ENCODE peak calls at places on chromosomes 6 and 20, in six cellular contexts. One of them, this sample, is unnamed.

GRCh38 chr6:129393659-129394058 is 316.3 kb downstream of the ARHGAP18 start:
- DNase-seq in BE2C: no peak
- DNase-seq in CD4-positive, alpha-beta T cell: no peak
- DNase-seq in adrenal gland: no peak
- DNase-seq in omental fat pad: no peak
- DNase-seq in CD8-positive, alpha-beta T cell: no peak
- DNase-seq in this sample: no peak

GRCh38 chr6:134282816-134283215 is 35.1 kb downstream of the SGK1 start:
- DNase-seq in CD8-positive, alpha-beta T cell: no peak
- DNase-seq in BE2C: no peak
- DNase-seq in CD4-positive, alpha-beta T cell: no peak
- DNase-seq in adrenal gland: no peak
- DNase-seq in omental fat pad: no peak
- DNase-seq in this sample: no peak

GRCh38 chr20:5705827-5706226 is 44.4 kb upstream of the SHLD1 start:
- DNase-seq in adrenal gland: no peak
- DNase-seq in CD8-positive, alpha-beta T cell: no peak
- DNase-seq in omental fat pad: no peak
- DNase-seq in BE2C: no peak
- DNase-seq in CD4-positive, alpha-beta T cell: no peak
- DNase-seq in this sample: no peak

GRCh38 chr20:10935658-10936057 is 261.9 kb upstream of the JAG1 start:
- DNase-seq in omental fat pad: no peak
- DNase-seq in BE2C: no peak
- DNase-seq in CD8-positive, alpha-beta T cell: no peak
- DNase-seq in CD4-positive, alpha-beta T cell: no peak
- DNase-seq in adrenal gland: no peak
- DNase-seq in this sample: no peak

GRCh38 chr6:31659649-31660223 is 842 bp downstream of the C6orf47 start:
- DNase-seq in CD8-positive, alpha-beta T cell: no peak
- DNase-seq in CD4-positive, alpha-beta T cell: no peak
- DNase-seq in omental fat pad: no peak
- DNase-seq in BE2C: no peak
- DNase-seq in adrenal gland: no peak
- DNase-seq in this sample: peak; percentile 41

GRCh38 chr6:99606670-99607415 is at the start of gene PRDM13:
- DNase-seq in BE2C: no peak
- DNase-seq in CD4-positive, alpha-beta T cell: no peak
- DNase-seq in omental fat pad: no peak
- DNase-seq in adrenal gland: no peak
- DNase-seq in CD8-positive, alpha-beta T cell: no peak
- DNase-seq in this sample: no peak

GRCh38 chr6:96626749-96627353 is 63.9 kb downstream of the FHL5 start:
- DNase-seq in CD8-positive, alpha-beta T cell: no peak
- DNase-seq in omental fat pad: no peak
- DNase-seq in BE2C: no peak
- DNase-seq in CD4-positive, alpha-beta T cell: no peak
- DNase-seq in adrenal gland: no peak
- DNase-seq in this sample: peak; percentile 36

GRCh38 chr6:166774770-166775169 is 147.7 kb upstream of the RPS6KA2 start:
- DNase-seq in BE2C: no peak
- DNase-seq in omental fat pad: no peak
- DNase-seq in adrenal gland: no peak
- DNase-seq in CD8-positive, alpha-beta T cell: no peak
- DNase-seq in CD4-positive, alpha-beta T cell: no peak
- DNase-seq in this sample: no peak

GRCh38 chr6:168195712-168196111 is 116.7 kb upstream of the FRMD1 start:
- DNase-seq in CD8-positive, alpha-beta T cell: no peak
- DNase-seq in omental fat pad: no peak
- DNase-seq in CD4-positive, alpha-beta T cell: no peak
- DNase-seq in BE2C: no peak
- DNase-seq in adrenal gland: peak; percentile 2
- DNase-seq in this sample: no peak

GRCh38 chr20:840858-841567 is 7.5 kb downstream of the FAM110A start:
- DNase-seq in CD8-positive, alpha-beta T cell: no peak
- DNase-seq in BE2C: no peak
- DNase-seq in CD4-positive, alpha-beta T cell: no peak
- DNase-seq in adrenal gland: peak; percentile 44
- DNase-seq in omental fat pad: no peak
- DNase-seq in this sample: peak; percentile 68

GRCh38 chr20:46501337-46501942 is 11.9 kb downstream of the ZNF334 start:
- DNase-seq in BE2C: no peak
- DNase-seq in CD8-positive, alpha-beta T cell: no peak
- DNase-seq in CD4-positive, alpha-beta T cell: no peak
- DNase-seq in omental fat pad: no peak
- DNase-seq in adrenal gland: no peak
- DNase-seq in this sample: no peak

GRCh38 chr20:21705466-21706344 is at the start of gene PAX1:
- DNase-seq in omental fat pad: no peak
- DNase-seq in BE2C: no peak
- DNase-seq in CD4-positive, alpha-beta T cell: no peak
- DNase-seq in adrenal gland: no peak
- DNase-seq in CD8-positive, alpha-beta T cell: no peak
- DNase-seq in this sample: peak; percentile 41

GRCh38 chr20:32510120-32510600 is 75.0 kb downstream of the NOL4L start:
- DNase-seq in CD8-positive, alpha-beta T cell: no peak
- DNase-seq in adrenal gland: no peak
- DNase-seq in omental fat pad: no peak
- DNase-seq in CD4-positive, alpha-beta T cell: no peak
- DNase-seq in BE2C: no peak
- DNase-seq in this sample: no peak

GRCh38 chr6:156662025-156662445 is 115.1 kb upstream of the ARID1B start:
- DNase-seq in BE2C: peak; percentile 75
- DNase-seq in CD4-positive, alpha-beta T cell: peak; percentile 48
- DNase-seq in CD8-positive, alpha-beta T cell: peak; percentile 37
- DNase-seq in omental fat pad: no peak
- DNase-seq in adrenal gland: peak; percentile 30
- DNase-seq in this sample: peak; percentile 38
- TF ChIP-seq CTCF in BE2C: peak; percentile 85
- TF ChIP-seq CTCF in CD4-positive, alpha-beta T cell: no peak
- TF ChIP-seq CTCF in CD8-positive, alpha-beta T cell: peak; percentile 60
- TF ChIP-seq CTCF in omental fat pad: no peak
- TF ChIP-seq CTCF in adrenal gland: peak; percentile 26
- TF ChIP-seq CTCF in this sample: peak; percentile 16

GRCh38 chr6:122180132-122180531 is 219.3 kb upstream of the HSF2 start:
- DNase-seq in adrenal gland: no peak
- DNase-seq in BE2C: no peak
- DNase-seq in omental fat pad: no peak
- DNase-seq in CD8-positive, alpha-beta T cell: no peak
- DNase-seq in CD4-positive, alpha-beta T cell: no peak
- DNase-seq in this sample: no peak
- TF ChIP-seq CTCF in adrenal gland: no peak
- TF ChIP-seq CTCF in BE2C: no peak
- TF ChIP-seq CTCF in omental fat pad: no peak
- TF ChIP-seq CTCF in CD8-positive, alpha-beta T cell: no peak
- TF ChIP-seq CTCF in CD4-positive, alpha-beta T cell: no peak
- TF ChIP-seq CTCF in this sample: no peak

GRCh38 chr20:57264151-57264792 is 2.2 kb downstream of the BMP7 start:
- DNase-seq in adrenal gland: no peak
- DNase-seq in BE2C: no peak
- DNase-seq in CD8-positive, alpha-beta T cell: no peak
- DNase-seq in omental fat pad: no peak
- DNase-seq in CD4-positive, alpha-beta T cell: no peak
- DNase-seq in this sample: no peak
- TF ChIP-seq CTCF in adrenal gland: no peak
- TF ChIP-seq CTCF in BE2C: no peak
- TF ChIP-seq CTCF in CD8-positive, alpha-beta T cell: no peak
- TF ChIP-seq CTCF in omental fat pad: no peak
- TF ChIP-seq CTCF in CD4-positive, alpha-beta T cell: no peak
- TF ChIP-seq CTCF in this sample: no peak

GRCh38 chr6:141594874-141595273 is 537.9 kb upstream of the GJE1 start:
- DNase-seq in BE2C: no peak
- DNase-seq in CD4-positive, alpha-beta T cell: no peak
- DNase-seq in CD8-positive, alpha-beta T cell: no peak
- DNase-seq in adrenal gland: no peak
- DNase-seq in omental fat pad: no peak
- DNase-seq in this sample: no peak
- TF ChIP-seq CTCF in BE2C: no peak
- TF ChIP-seq CTCF in CD4-positive, alpha-beta T cell: no peak
- TF ChIP-seq CTCF in CD8-positive, alpha-beta T cell: no peak
- TF ChIP-seq CTCF in adrenal gland: no peak
- TF ChIP-seq CTCF in omental fat pad: no peak
- TF ChIP-seq CTCF in this sample: no peak

GRCh38 chr6:43974643-43975235 is 152.5 kb downstream of the MRPL14 start:
- DNase-seq in CD8-positive, alpha-beta T cell: no peak
- DNase-seq in adrenal gland: no peak
- DNase-seq in BE2C: no peak
- DNase-seq in CD4-positive, alpha-beta T cell: no peak
- DNase-seq in omental fat pad: no peak
- DNase-seq in this sample: no peak
- TF ChIP-seq CTCF in CD8-positive, alpha-beta T cell: no peak
- TF ChIP-seq CTCF in adrenal gland: no peak
- TF ChIP-seq CTCF in BE2C: no peak
- TF ChIP-seq CTCF in CD4-positive, alpha-beta T cell: no peak
- TF ChIP-seq CTCF in omental fat pad: no peak
- TF ChIP-seq CTCF in this sample: no peak

GRCh38 chr20:17227669-17228623 is 1.1 kb downstream of the PCSK2 start:
- DNase-seq in adrenal gland: no peak
- DNase-seq in CD4-positive, alpha-beta T cell: no peak
- DNase-seq in CD8-positive, alpha-beta T cell: no peak
- DNase-seq in BE2C: no peak
- DNase-seq in omental fat pad: no peak
- DNase-seq in this sample: no peak

GRCh38 chr20:17227199-17227535 is 327 bp downstream of the PCSK2 start:
- DNase-seq in CD4-positive, alpha-beta T cell: no peak
- DNase-seq in CD8-positive, alpha-beta T cell: no peak
- DNase-seq in adrenal gland: no peak
- DNase-seq in BE2C: no peak
- DNase-seq in omental fat pad: no peak
- DNase-seq in this sample: no peak

GRCh38 chr20:17228624-17229061 is 1.8 kb downstream of the PCSK2 start:
- DNase-seq in adrenal gland: peak; percentile 21
- DNase-seq in omental fat pad: no peak
- DNase-seq in CD4-positive, alpha-beta T cell: no peak
- DNase-seq in CD8-positive, alpha-beta T cell: no peak
- DNase-seq in BE2C: peak; percentile 9
- DNase-seq in this sample: no peak

GRCh38 chr20:17225891-17226409 is 890 bp upstream of the PCSK2 start:
- DNase-seq in CD8-positive, alpha-beta T cell: no peak
- DNase-seq in BE2C: peak; percentile 16
- DNase-seq in adrenal gland: peak; percentile 20
- DNase-seq in CD4-positive, alpha-beta T cell: no peak
- DNase-seq in omental fat pad: no peak
- DNase-seq in this sample: no peak

GRCh38 chr20:17226410-17227198 is at the start of gene PCSK2:
- DNase-seq in omental fat pad: no peak
- DNase-seq in CD4-positive, alpha-beta T cell: no peak
- DNase-seq in CD8-positive, alpha-beta T cell: no peak
- DNase-seq in adrenal gland: peak; percentile 33
- DNase-seq in BE2C: peak; percentile 89
- DNase-seq in this sample: peak; percentile 18
- TF ChIP-seq CTCF in omental fat pad: no peak
- TF ChIP-seq CTCF in CD4-positive, alpha-beta T cell: no peak
- TF ChIP-seq CTCF in CD8-positive, alpha-beta T cell: no peak
- TF ChIP-seq CTCF in adrenal gland: no peak
- TF ChIP-seq CTCF in BE2C: no peak
- TF ChIP-seq CTCF in this sample: no peak

GRCh38 chr20:58987790-58988564 is 6.9 kb downstream of the NELFCD start:
- DNase-seq in BE2C: no peak
- DNase-seq in adrenal gland: peak; percentile 15
- DNase-seq in CD8-positive, alpha-beta T cell: no peak
- DNase-seq in omental fat pad: no peak
- DNase-seq in CD4-positive, alpha-beta T cell: no peak
- DNase-seq in this sample: no peak
- TF ChIP-seq CTCF in BE2C: no peak
- TF ChIP-seq CTCF in adrenal gland: no peak
- TF ChIP-seq CTCF in CD8-positive, alpha-beta T cell: no peak
- TF ChIP-seq CTCF in omental fat pad: no peak
- TF ChIP-seq CTCF in CD4-positive, alpha-beta T cell: no peak
- TF ChIP-seq CTCF in this sample: no peak

GRCh38 chr6:137571854-137572253 is 77.7 kb upstream of the OLIG3 start:
- DNase-seq in BE2C: peak; percentile 42
- DNase-seq in adrenal gland: peak; percentile 41
- DNase-seq in omental fat pad: peak; percentile 27
- DNase-seq in CD4-positive, alpha-beta T cell: peak; percentile 61
- DNase-seq in CD8-positive, alpha-beta T cell: peak; percentile 59
- DNase-seq in this sample: peak; percentile 32
- TF ChIP-seq CTCF in BE2C: peak; percentile 77
- TF ChIP-seq CTCF in adrenal gland: peak; percentile 47
- TF ChIP-seq CTCF in omental fat pad: no peak
- TF ChIP-seq CTCF in CD4-positive, alpha-beta T cell: peak; percentile 82
- TF ChIP-seq CTCF in CD8-positive, alpha-beta T cell: peak; percentile 90
- TF ChIP-seq CTCF in this sample: peak; percentile 47